ENCODE peak calls at places on chromosome 7, in six cellular contexts. X is spleen; F is T-helper 17 cell; D is stimulated activated CD4-positive, alpha-beta T cell treated with anti-CD3 and anti-CD28 coated beads, Interleukin-2, amount 100 ng/mL, for 24 hours; O is aorta; P is T-helper 1 cell. A is an unnamed sample.

GRCh38 chr7:150404172-150404784 is 25.1 kb downstream of the ZNF775 start:
- DNase-seq in F (no peak), O (no peak), P (no peak), D (no peak), X (peak), A (no peak)

GRCh38 chr7:116307253-116307652 is 96.9 kb downstream of the TES start:
- DNase-seq in P (no peak), O (no peak), F (no peak), X (no peak), D (no peak), A (no peak)

GRCh38 chr7:151689196-151689971 is 169.7 kb upstream of the RHEB start:
- DNase-seq in O (peak), F (no peak), P (no peak), X (peak), D (no peak), A (no peak)

GRCh38 chr7:26073041-26073440 is 79.0 kb upstream of the NFE2L3 start:
- DNase-seq in O (no peak), P (no peak), D (no peak), X (no peak), F (no peak), A (no peak)

GRCh38 chr7:41652265-41652664 is 50.6 kb downstream of the INHBA start:
- DNase-seq in F (no peak), X (no peak), D (no peak), O (no peak), P (no peak), A (no peak)

GRCh38 chr7:151409555-151410404 is at the start of gene WDR86:
- DNase-seq in X (peak), P (no peak), O (no peak), F (no peak), D (no peak), A (no peak)

GRCh38 chr7:120421151-120421651 is 148.2 kb downstream of the KCND2 start:
- DNase-seq in D (no peak), P (no peak), F (no peak), O (no peak), X (no peak), A (no peak)

GRCh38 chr7:100693312-100694195 is 496 bp downstream of the GIGYF1 start:
- DNase-seq in F (no peak), X (peak), D (no peak), O (peak), P (no peak), A (no peak)

GRCh38 chr7:144004703-144005102 is 4.6 kb downstream of the OR6B1 start:
- DNase-seq in P (no peak), F (no peak), D (no peak), O (no peak), X (no peak), A (no peak)

GRCh38 chr7:30549933-30550493 is 44.7 kb upstream of the GARS1 start:
- DNase-seq in O (no peak), D (no peak), F (no peak), P (no peak), X (no peak), A (no peak)

GRCh38 chr7:50217961-50218360 is 86.6 kb upstream of the IKZF1 start:
- DNase-seq in X (no peak), D (no peak), P (no peak), O (no peak), F (no peak), A (no peak)

GRCh38 chr7:28586736-28587135 is 174.4 kb downstream of the CREB5 start:
- DNase-seq in X (no peak), F (no peak), O (no peak), P (no peak), D (no peak), A (no peak)

GRCh38 chr7:92609921-92610518 is 19.8 kb upstream of the FAM133B start:
- DNase-seq in X (no peak), D (no peak), P (no peak), O (no peak), F (no peak), A (no peak)

GRCh38 chr7:2870471-2870941 is 26.4 kb upstream of the GNA12 start:
- DNase-seq in P (peak), O (peak), X (peak), D (peak), F (no peak), A (no peak)

GRCh38 chr7:139118234-139118802 is 8.8 kb upstream of the ZC3HAV1 start:
- DNase-seq in X (no peak), D (peak), O (no peak), P (no peak), F (no peak), A (no peak)

GRCh38 chr7:69695998-69696657 is 97.9 kb downstream of the AUTS2 start:
- DNase-seq in F (no peak), P (no peak), X (no peak), D (no peak), O (no peak), A (no peak)

GRCh38 chr7:46058424-46058823 is 137.4 kb upstream of the IGFBP3 start:
- DNase-seq in P (no peak), D (no peak), O (no peak), X (no peak), F (no peak), A (no peak)

GRCh38 chr7:65907501-65908198 is 34.8 kb downstream of the VKORC1L1 start:
- DNase-seq in O (no peak), D (no peak), F (no peak), X (no peak), P (no peak), A (no peak)

A was measured in RWPE2.